ENCODE peak calls at places on chromosomes 4 and X, in eight cellular contexts. X, Z, A, J, W, U, D and G are unnamed samples.

GRCh38 chrX:49019599-49020249 is 17.7 kb upstream of the GRIPAP1 start:
- DNase-seq in D (no peak), A (no peak), W (no peak), Z (no peak), U (no peak), J (no peak), X (no peak), G (no peak)

GRCh38 chr4:188949608-188950007 is 810.4 kb downstream of the TRIML1 start:
- DNase-seq in X (peak; percentile 18), Z (no peak), U (no peak), J (no peak), W (no peak), A (no peak), D (no peak), G (no peak)

GRCh38 chrX:22999696-23000223 is at the start of gene DDX53:
- DNase-seq in U (no peak), A (no peak), W (no peak), Z (no peak), D (no peak), J (no peak), X (no peak), G (no peak)

GRCh38 chr4:133969202-133969873 is 232.3 kb downstream of the PABPC4L start:
- DNase-seq in J (peak; percentile 13), A (no peak), U (no peak), W (no peak), X (peak; percentile 38), Z (peak; percentile 80), D (no peak), G (peak; percentile 44)

GRCh38 chrX:46485897-46486296 is 59.3 kb downstream of the ZNF674 start:
- DNase-seq in X (no peak), U (no peak), D (peak; percentile 30), Z (no peak), A (no peak), W (no peak), J (no peak), G (no peak)

GRCh38 chr4:145956288-145956890 is 17.8 kb upstream of the ZNF827 start:
- DNase-seq in A (peak; percentile 92), J (no peak), X (peak; percentile 59), Z (peak; percentile 26), U (no peak), W (no peak), D (peak; percentile 32), G (peak; percentile 73)

GRCh38 chrX:56248492-56248891 is 16.3 kb downstream of the KLF8 start:
- DNase-seq in A (peak; percentile 77), J (peak; percentile 26), Z (peak; percentile 19), X (peak; percentile 50), W (peak; percentile 43), D (peak; percentile 56), U (no peak), G (peak; percentile 56)

GRCh38 chr4:187317799-187318198 is 594.1 kb upstream of the FAT1 start:
- DNase-seq in D (no peak), Z (no peak), X (no peak), J (no peak), U (no peak), A (no peak), W (no peak), G (no peak)

GRCh38 chrX:14529288-14529989 is at the start of gene GLRA2:
- DNase-seq in X (peak; percentile 70), U (no peak), D (no peak), A (peak; percentile 59), Z (peak; percentile 5), W (peak; percentile 9), J (no peak), G (peak; percentile 51)

GRCh38 chrX:48697182-48697727 is 721 bp downstream of the SUV39H1 start:
- DNase-seq in W (no peak), U (no peak), X (no peak), A (no peak), D (no peak), Z (no peak), J (no peak), G (no peak)

GRCh38 chr4:99921174-99921573 is 25.2 kb downstream of the DNAJB14 start:
- DNase-seq in A (no peak), U (no peak), D (peak; percentile 30), W (no peak), J (no peak), X (no peak), Z (no peak), G (no peak)

GRCh38 chr4:154082760-154083530 is 294.1 kb upstream of the SFRP2 start:
- DNase-seq in U (no peak), J (no peak), X (peak; percentile 54), D (no peak), A (peak; percentile 92), Z (peak; percentile 70), W (no peak), G (no peak)

GRCh38 chr4:156598138-156598681 is 373.4 kb downstream of the PDGFC start:
- DNase-seq in U (no peak), Z (peak; percentile 89), J (no peak), X (peak; percentile 11), W (no peak), A (no peak), D (no peak), G (peak; percentile 44)

GRCh38 chr4:172061204-172061603 is 248.0 kb downstream of the GALNTL6 start:
- DNase-seq in Z (no peak), W (no peak), D (no peak), J (no peak), X (no peak), U (no peak), A (no peak), G (peak; percentile 5)
- H3K4me1 ChIP-seq in Z (no peaks in the 10 kb centered on the region), W (no peaks in the 10 kb centered on the region), D (no peaks in the 10 kb centered on the region), J (no peaks in the 10 kb centered on the region), X (no peaks in the 10 kb centered on the region), U (no peaks in the 10 kb centered on the region), A (no peaks in the 10 kb centered on the region), G (no peaks in the 10 kb centered on the region)

DNA sequence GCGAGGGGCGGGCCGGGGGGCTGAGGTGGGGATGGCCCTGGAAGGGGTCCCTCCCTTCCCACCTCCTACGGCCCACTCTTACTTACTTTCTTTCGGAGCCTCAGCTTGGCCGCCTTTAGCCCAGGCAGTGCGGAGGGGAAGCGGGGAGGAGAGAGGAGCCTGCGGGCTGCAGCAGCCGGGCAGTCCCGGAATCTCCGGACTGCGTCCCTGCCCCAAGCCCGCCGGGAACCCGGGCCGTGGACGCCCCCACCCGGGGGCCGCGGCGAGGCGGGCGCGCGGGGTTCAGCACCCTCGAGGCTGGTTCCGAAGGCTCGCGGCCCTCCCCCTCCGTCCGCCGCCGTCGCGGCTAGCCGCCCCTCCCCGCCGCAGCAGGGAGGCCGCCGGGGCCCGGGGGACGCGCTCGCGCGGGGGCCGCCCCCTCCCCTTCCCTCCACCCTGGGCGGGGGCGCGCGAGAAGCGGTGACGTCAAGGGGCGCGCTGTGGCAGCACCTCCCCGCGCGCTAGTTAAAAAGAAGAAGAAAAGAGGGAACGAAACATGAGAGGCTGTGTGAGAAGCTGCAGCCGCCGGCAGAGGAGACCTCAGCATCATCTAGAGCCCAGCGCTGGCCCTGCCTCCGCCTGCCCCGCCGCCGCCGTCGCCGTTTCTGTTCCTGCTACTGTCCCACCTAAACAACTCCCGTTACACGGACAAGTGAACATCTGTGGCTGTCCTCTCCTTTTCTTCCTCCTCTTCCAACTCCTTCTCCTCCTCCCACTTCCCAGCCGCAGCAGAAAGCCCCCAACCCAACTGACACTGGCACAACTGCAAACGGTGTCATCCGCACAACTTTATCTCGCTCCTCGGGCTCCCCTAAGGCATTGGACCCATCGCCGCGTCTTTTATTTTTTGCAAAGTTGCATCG is at the start of gene HHIP:
- DNase-seq in A (no peak), D (no peak), W (peak; percentile 50), Z (peak; percentile 78), J (peak; percentile 28), U (no peak), X (peak; percentile 62), G (peak; percentile 85)
- H3K4me3 ChIP-seq in A (no peak within 1 kb of the TSS), D (no peak within 1 kb of the TSS), W (peak within 1 kb of the TSS; percentile 25), Z (peak within 1 kb of the TSS; percentile 68), J (peak within 1 kb of the TSS; percentile 56), U (peak within 1 kb of the TSS; percentile 44), X (peak within 1 kb of the TSS; percentile 52), G (peak within 1 kb of the TSS; percentile 79)

GRCh38 chr4:3215256-3215655 is 33.7 kb upstream of the MSANTD1 start:
- DNase-seq in D (no peak), W (no peak), X (no peak), Z (no peak), A (no peak), J (no peak), U (peak; percentile 8), G (no peak)

GRCh38 chr4:3217266-3217665 is 31.7 kb upstream of the MSANTD1 start:
- DNase-seq in U (no peak), J (no peak), D (no peak), W (no peak), A (no peak), X (no peak), Z (no peak), G (no peak)

GRCh38 chr4:3217771-3218170 is 31.2 kb upstream of the MSANTD1 start:
- DNase-seq in D (no peak), W (no peak), J (no peak), Z (no peak), A (no peak), X (no peak), U (no peak), G (no peak)

GRCh38 chr4:3213661-3214250 is 35.2 kb upstream of the MSANTD1 start:
- DNase-seq in A (no peak), X (no peak), J (no peak), W (no peak), U (peak; percentile 6), Z (no peak), D (no peak), G (no peak)

DNA sequence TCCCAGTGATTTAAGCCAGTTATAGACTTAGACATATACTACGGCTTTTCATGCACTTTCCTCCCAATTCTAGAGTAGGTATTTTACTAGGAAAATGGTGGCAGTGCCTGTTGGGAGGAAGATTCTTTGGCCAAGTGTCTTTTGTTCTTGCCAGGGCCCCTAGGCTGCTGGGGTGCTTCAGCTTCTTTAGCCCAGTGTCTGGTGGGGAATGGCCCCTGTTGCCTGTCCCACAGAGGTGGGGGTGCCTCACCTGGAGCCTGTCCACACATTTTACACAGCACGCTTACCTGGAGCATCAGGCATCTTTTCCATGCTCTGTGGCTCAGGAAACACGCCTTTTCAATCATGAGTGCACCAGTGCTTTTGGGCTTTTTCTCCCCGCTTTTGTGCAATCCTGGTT is 33.2 kb upstream of the MSANTD1 start:
- DNase-seq in Z (no peak), W (no peak), X (no peak), A (no peak), D (no peak), J (no peak), U (peak; percentile 1), G (no peak)
- H3K36me3 ChIP-seq in Z (peaks cover 17% of the 10 kb centered on the region), W (no peaks in the 10 kb centered on the region), X (peaks cover 58% of the 10 kb centered on the region), A (peaks cover 35% of the 10 kb centered on the region), D (peaks cover 59% of the 10 kb centered on the region), J (no peaks in the 10 kb centered on the region), U (peaks cover 74% of the 10 kb centered on the region), G (peaks cover 85% of the 10 kb centered on the region)

DNA sequence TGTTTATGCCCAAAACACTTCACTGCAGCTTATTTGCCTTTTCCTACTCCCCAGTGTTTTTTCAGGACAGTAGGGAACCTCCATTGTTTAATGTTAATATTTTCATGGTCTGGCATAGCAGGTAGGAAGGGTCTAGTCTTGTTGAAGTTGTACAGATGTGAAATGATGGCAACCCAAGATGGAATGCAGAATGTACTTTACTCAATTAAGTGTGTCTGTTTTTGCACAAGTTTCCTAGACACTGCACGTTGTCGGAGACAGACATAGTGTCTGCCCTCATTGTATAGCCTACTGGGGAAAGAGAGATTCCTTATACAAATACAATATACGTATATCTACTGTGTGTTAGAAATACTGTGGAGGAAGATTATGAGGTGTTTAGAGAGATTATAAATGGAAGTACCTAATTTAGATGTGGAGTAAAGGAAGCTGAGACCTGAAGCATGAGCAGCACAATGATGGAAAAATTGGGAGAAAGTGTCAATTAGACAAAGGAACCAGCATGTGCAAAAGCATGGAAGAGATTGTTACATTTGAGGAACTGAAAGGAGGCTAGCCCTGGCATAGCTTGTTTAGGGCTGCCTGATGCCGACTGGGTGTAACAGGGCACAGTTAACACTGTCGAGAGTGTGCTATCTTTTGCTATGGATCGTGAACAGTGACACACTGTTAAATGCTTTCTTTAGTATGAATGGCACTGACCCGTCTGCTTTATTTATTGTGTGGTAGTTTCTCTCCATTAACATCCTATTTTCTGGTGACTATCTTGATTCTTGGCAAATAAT is 18.4 kb downstream of the CPEB2 start:
- DNase-seq in A (no peak), J (no peak), W (no peak), D (no peak), Z (no peak), U (no peak), X (no peak), G (no peak)
- H3K4me1 ChIP-seq in A (peaks cover 25% of the 10 kb centered on the region), J (peaks cover 50% of the 10 kb centered on the region), W (no peaks in the 10 kb centered on the region), D (peaks cover 29% of the 10 kb centered on the region), Z (no peaks in the 10 kb centered on the region), U (peaks cover 15% of the 10 kb centered on the region), X (peaks cover 12% of the 10 kb centered on the region), G (peaks cover 77% of the 10 kb centered on the region)